ENCODE peak calls at places on chromosomes 16 and 17, in five cellular contexts. C is mammary epithelial cell, G is hepatocyte, S is esophagus muscularis mucosa, V is iPS DF 6.9. O is an unnamed sample. For H3K9me3, the result is how much of the 10 kb centered on the place peaks cover.

GRCh38 chr16:50338371-50339231 is 30.2 kb downstream of the BRD7 start:
- DNase-seq in C (no peak), G (no peak), S (no peak), V (no peak), O (no peak)

GRCh38 chr17:17693253-17693954 is 12.1 kb downstream of the RAI1 start:
- DNase-seq in C (peak), G (peak), S (no peak), V (no peak), O (no peak)

GRCh38 chr17:52517176-52517575 is 358.7 kb upstream of the CA10 start:
- DNase-seq in C (no peak), G (peak), S (no peak), V (no peak), O (no peak)

GRCh38 chr17:82050761-82051641 is 610 bp downstream of the RFNG start:
- DNase-seq in C (no peak), G (peak), S (no peak), V (no peak), O (no peak)

GRCh38 chr17:43613911-43614310 is 47.8 kb downstream of the MEOX1 start:
- DNase-seq in C (no peak), G (no peak), S (no peak), V (no peak), O (no peak)

GRCh38 chr17:43356999-43357398 is 41.8 kb upstream of the ARL4D start:
- DNase-seq in C (peak), G (no peak), S (no peak), V (no peak), O (no peak)

GRCh38 chr17:56481654-56482053 is 111.8 kb upstream of the NOG start:
- DNase-seq in C (no peak), G (no peak), S (no peak), V (no peak), O (no peak)

GRCh38 chr17:30477758-30478115 is 529 bp downstream of the GOSR1 start:
- DNase-seq in C (peak), G (peak), S (no peak), V (no peak), O (no peak)

GRCh38 chr16:27685802-27686201 is 135.9 kb downstream of the KATNIP start:
- DNase-seq in C (no peak), G (no peak), S (no peak), V (no peak), O (no peak)

GRCh38 chr17:11006530-11006929 is 168.6 kb upstream of the PIRT start:
- DNase-seq in C (no peak), G (no peak), S (no peak), V (no peak), O (no peak)
- H3K9me3 ChIP-seq in C (under half), G (under half), S (under half), V (under half), O (under half)

GRCh38 chr16:10728035-10728462 is 15.6 kb upstream of the NUBP1 start:
- DNase-seq in C (no peak), G (no peak), S (peak), V (no peak), O (no peak)
- H3K4me3 ChIP-seq in C (no peak), G (no peak), S (no peak), V (no peak), O (no peak)

DNA sequence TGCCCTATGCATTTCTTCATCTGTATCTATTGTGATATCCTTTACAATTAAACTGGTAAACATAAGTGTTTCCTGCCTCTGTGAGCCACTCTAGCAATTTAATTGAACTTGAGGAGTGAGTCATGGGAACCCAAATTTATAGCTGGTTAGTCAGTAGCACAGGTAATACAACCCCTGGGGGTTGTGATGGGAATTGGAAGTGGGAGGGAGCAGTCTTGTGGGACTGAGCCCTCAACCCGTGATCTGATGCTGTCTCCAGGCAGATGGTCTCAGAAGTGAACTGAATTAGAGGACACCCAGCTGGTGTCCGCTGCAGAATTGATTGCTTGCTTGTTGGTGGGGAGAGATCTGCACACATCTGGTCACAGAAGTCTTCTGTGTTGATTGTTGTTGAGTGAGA is 7.7 kb upstream of the ST6GALNAC2 start:
- DNase-seq in C (peak), G (no peak), S (no peak), V (no peak), O (no peak)
- H3K27ac ChIP-seq in C (peak), G (no peak), S (no peak), V (no peak), O (no peak)

DNA sequence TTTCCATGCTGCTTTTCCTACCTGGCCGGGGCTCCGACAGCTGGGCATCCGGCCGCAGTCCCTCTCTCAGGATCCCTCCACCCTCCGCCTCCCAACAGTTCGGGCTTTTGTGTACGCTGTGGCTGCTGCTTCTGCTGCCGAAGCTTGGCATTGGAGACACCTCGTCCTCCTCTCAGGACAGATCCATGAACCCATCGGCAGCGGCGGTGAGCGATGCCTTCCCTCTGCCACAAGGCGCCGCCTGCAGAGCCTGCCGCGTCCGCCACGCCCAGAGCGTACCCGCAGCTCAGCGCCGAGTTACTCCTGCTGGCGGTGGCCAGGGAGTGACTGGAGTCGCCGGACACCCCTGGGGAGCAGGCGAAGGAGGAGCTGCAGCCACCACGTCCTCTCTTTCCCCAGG is 2032.8 kb downstream of the TP53TG3F start:
- DNase-seq in C (no peak), G (no peak), S (no peak), V (no peak), O (no peak)
- H3K9me3 ChIP-seq in C (under half), G (under half), S (under half), V (under half), O (under half)

GRCh38 chr17:47281246-47281645 is 27.6 kb downstream of the ITGB3 start:
- DNase-seq in C (peak), G (no peak), S (no peak), V (no peak), O (no peak)

GRCh38 chr17:47277921-47278320 is 24.3 kb downstream of the ITGB3 start:
- DNase-seq in C (no peak), G (no peak), S (no peak), V (no peak), O (no peak)

GRCh38 chr17:47278561-47278960 is 24.9 kb downstream of the ITGB3 start:
- DNase-seq in C (no peak), G (no peak), S (no peak), V (no peak), O (no peak)

GRCh38 chr17:47280072-47280811 is 26.6 kb downstream of the ITGB3 start:
- DNase-seq in C (peak), G (no peak), S (no peak), V (no peak), O (no peak)

DNA sequence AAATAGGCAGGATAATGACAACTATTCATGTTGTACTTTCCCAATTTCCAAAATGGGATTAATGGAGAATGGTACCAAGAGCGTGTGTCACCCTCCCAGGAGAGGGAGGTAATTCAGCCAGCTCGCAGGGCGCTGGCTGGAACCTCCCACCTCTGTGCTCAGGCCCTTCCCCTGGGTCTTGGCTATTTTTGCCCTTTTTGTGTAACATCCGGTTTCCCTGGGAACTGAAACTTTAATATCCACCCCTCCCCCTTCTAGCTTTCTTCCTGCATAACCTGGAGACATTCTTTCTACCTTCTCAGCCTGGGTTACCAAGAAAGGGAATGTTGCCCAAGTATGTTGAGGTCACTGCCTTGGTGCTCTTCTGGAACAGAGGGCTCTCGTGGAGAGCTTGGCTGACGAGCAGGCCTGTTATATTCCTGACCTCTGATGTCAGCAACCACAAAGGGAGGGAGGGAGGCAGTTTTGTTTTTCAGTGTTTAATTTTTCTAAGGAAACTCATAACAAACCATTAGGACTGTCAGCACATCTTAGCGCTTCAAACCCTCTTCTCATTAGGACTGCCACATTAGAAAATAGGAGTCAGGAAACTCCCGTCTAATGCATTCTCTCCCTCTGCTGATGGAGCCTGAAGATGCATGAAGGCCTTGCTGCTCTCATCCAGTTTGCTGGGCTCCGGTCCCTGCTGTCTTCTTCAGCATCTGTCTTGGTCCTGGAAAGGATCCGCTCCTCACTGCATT is 25.6 kb downstream of the ITGB3 start:
- DNase-seq in C (peak), G (peak), S (no peak), V (no peak), O (no peak)
- H3K4me3 ChIP-seq in C (no peak), G (no peak), S (no peak), V (no peak), O (peak)

GRCh38 chr17:12201294-12201693 is 180.6 kb downstream of the MAP2K4 start:
- DNase-seq in C (no peak), G (no peak), S (no peak), V (no peak), O (no peak)
- H3K27ac ChIP-seq in C (no peak), G (no peak), S (peak), V (no peak), O (no peak)

GRCh38 chr17:22704674-22705073 is 1012.4 kb downstream of the KCNJ18 start:
- DNase-seq in C (no peak), G (no peak), S (no peak), V (no peak), O (no peak)
- H3K9me3 ChIP-seq in C (under half), G (under half), S (under half), V (under half), O (under half)

GRCh38 chr16:76226011-76226410 is 51.2 kb upstream of the CNTNAP4 start:
- DNase-seq in C (no peak), G (peak), S (no peak), V (no peak), O (no peak)

GRCh38 chr16:76232704-76233103 is 44.5 kb upstream of the CNTNAP4 start:
- DNase-seq in C (no peak), G (no peak), S (no peak), V (no peak), O (no peak)

GRCh38 chr16:76226481-76226880 is 50.7 kb upstream of the CNTNAP4 start:
- DNase-seq in C (no peak), G (no peak), S (no peak), V (no peak), O (no peak)

GRCh38 chr16:76222853-76223252 is 54.3 kb upstream of the CNTNAP4 start:
- DNase-seq in C (no peak), G (no peak), S (no peak), V (no peak), O (no peak)

GRCh38 chr16:76228546-76229146 is 48.6 kb upstream of the CNTNAP4 start:
- DNase-seq in C (peak), G (no peak), S (no peak), V (no peak), O (no peak)
- H3K4me3 ChIP-seq in C (no peak), G (no peak), S (no peak), V (no peak), O (no peak)

DNA sequence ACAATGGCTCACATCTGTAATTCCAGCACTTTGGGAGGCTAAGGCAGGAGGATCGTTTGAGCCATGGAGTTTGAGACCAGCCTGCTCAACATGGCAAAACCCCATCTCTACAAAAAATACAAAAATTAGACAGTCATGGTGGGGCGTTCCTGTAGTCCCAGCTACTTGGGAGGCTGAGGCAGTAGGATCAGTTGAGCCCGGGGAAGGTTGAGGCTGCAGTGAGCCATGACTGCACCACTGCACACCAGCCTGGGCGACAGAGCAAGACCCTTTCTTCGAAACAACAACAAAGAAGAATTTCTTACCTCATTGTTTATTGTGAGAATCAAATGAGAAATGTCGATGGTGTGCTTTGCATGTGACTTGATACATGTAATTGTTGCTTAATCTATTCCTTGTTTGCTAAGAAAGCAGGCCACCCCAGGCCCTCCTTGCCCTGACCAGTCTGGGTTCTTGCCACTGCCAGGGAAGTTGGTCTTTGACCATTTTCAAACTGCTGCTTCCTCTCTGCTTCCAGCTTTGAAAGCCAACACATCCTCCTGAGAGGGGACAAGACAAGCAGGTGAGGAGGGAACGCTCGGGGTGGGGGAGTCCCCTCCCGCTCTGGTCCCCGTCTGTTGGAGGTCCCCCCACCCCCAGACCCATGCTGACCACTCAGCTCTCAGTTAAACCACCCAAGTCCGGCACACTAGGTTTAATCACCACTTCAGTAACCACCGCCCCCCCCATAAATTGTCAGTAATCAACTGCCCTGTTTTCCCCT is 47.3 kb upstream of the CPNE2 start:
- DNase-seq in C (no peak), G (no peak), S (no peak), V (no peak), O (no peak)
- H3K27ac ChIP-seq in C (no peak), G (no peak), S (no peak), V (no peak), O (peak)

O was measured in vagina.